ENCODE peak calls at places on chromosomes 4 and X, in four cellular contexts. E is tibial nerve, U is lower lobe of right lung, Q is left lung. G is an unnamed sample.
A peak's percentile ranks its signal among the peaks of the same experiment; 100 is the strongest.

GRCh38 chr4:95732061-95732460 is 107.8 kb upstream of the PDHA2 start:
- DNase-seq in U (no peak), E (no peak), Q (no peak), G (no peak)

GRCh38 chrX:78517124-78517523 is 142.0 kb downstream of the RTL3 start:
- DNase-seq in Q (no peak), U (no peak), E (no peak), G (no peak)

GRCh38 chrX:10239611-10240064 is 82.9 kb downstream of the CLCN4 start:
- DNase-seq in U (no peak), E (peak; percentile 5), Q (no peak), G (no peak)

GRCh38 chr4:109032676-109033075 is 269.8 kb downstream of the COL25A1 start:
- DNase-seq in U (no peak), E (no peak), Q (no peak), G (no peak)

GRCh38 chr4:100177126-100177525 is 13.1 kb downstream of the DDIT4L start:
- DNase-seq in E (no peak), Q (no peak), U (no peak), G (no peak)

GRCh38 chr4:93981594-93981993 is 153.0 kb downstream of the ATOH1 start:
- DNase-seq in U (no peak), Q (no peak), E (no peak), G (no peak)

GRCh38 chr4:184616633-184617471 is 32.4 kb downstream of the CASP3 start:
- DNase-seq in Q (no peak), E (no peak), U (no peak), G (no peak)

GRCh38 chr4:123621072-123621705 is 224.6 kb downstream of the SPRY1 start:
- DNase-seq in Q (no peak), U (no peak), E (peak; percentile 7), G (no peak)

GRCh38 chr4:144712775-144713174 is 66.8 kb downstream of the HHIP start:
- DNase-seq in Q (no peak), U (no peak), E (no peak), G (no peak)

GRCh38 chr4:116389139-116389538 is 696.2 kb downstream of the TRAM1L1 start:
- DNase-seq in Q (no peak), E (no peak), U (no peak), G (no peak)

GRCh38 chr4:101081166-101081565 is 266.2 kb downstream of the PPP3CA start:
- DNase-seq in U (no peak), Q (no peak), E (no peak), G (no peak)

GRCh38 chr4:159160242-159160641 is 57.4 kb downstream of the RAPGEF2 start:
- DNase-seq in Q (no peak), U (no peak), E (no peak), G (no peak)

GRCh38 chrX:54166915-54167314 is 16.1 kb downstream of the FAM120C start:
- DNase-seq in U (no peak), Q (no peak), E (no peak), G (no peak)

GRCh38 chrX:22577181-22577580 is 304.5 kb downstream of the CBLL2 start:
- DNase-seq in U (no peak), Q (no peak), E (no peak), G (no peak)

GRCh38 chrX:112968351-112969133 is 127.9 kb upstream of the AMOT start:
- DNase-seq in Q (no peak), U (no peak), E (no peak), G (no peak)

GRCh38 chr4:47075241-47075640 is 43.9 kb downstream of the GABRB1 start:
- DNase-seq in Q (no peak), U (no peak), E (no peak), G (no peak)

GRCh38 chrX:41153453-41153852 is 68.2 kb downstream of the USP9X start:
- DNase-seq in E (no peak), U (no peak), Q (no peak), G (no peak)

GRCh38 chrX:2689773-2690666 is 1.1 kb upstream of the CD99 start:
- DNase-seq in E (no peak), Q (no peak), U (no peak), G (no peak)

GRCh38 chrX:44042731-44043130 is 69.5 kb upstream of the NDP start:
- DNase-seq in U (no peak), Q (no peak), E (peak; percentile 23), G (no peak)

GRCh38 chr4:1290165-1290977 is 680 bp downstream of the MAEA start:
- DNase-seq in Q (no peak), E (no peak), U (no peak), G (no peak)

GRCh38 chr4:80184791-80185756 is 12.2 kb upstream of the PRDM8 start:
- DNase-seq in E (no peak), Q (peak; percentile 81), U (no peak), G (no peak)

G was measured in cardiac septum.